ENCODE peak calls at places on chromosomes 4 and X, in eight cellular contexts. B is effector memory CD4-positive, alpha-beta T cell; D is mammary epithelial cell; T is CD8-positive, alpha-beta memory T cell; G is H9; J is fibroblast of lung; H is uterus; A is substantia nigra. W is an unnamed sample.

GRCh38 chr4:150283689-150284088 is 205.4 kb downstream of the DCLK2 start:
- DNase-seq in B (no peak), D (peak; percentile 30), T (no peak), G (no peak), J (peak; percentile 96), H (no peak), A (no peak), W (no peak)

GRCh38 chr4:6492027-6492590 is 19.7 kb upstream of the PPP2R2C start:
- DNase-seq in B (no peak), D (no peak), T (no peak), G (peak; percentile 15), J (no peak), H (no peak), A (no peak), W (no peak)

GRCh38 chrX:16739574-16739973 is 20.2 kb downstream of the SYAP1 start:
- DNase-seq in B (no peak), D (no peak), T (no peak), G (no peak), J (no peak), H (no peak), A (no peak), W (no peak)

GRCh38 chr4:177190995-177191568 is 118.6 kb upstream of the NEIL3 start:
- DNase-seq in B (no peak), D (peak; percentile 10), T (no peak), G (no peak), J (no peak), H (no peak), A (no peak), W (peak; percentile 29)

GRCh38 chr4:6688879-6689505 is 4.7 kb upstream of the S100P start:
- DNase-seq in B (peak; percentile 68), D (peak; percentile 93), T (peak; percentile 65), G (peak; percentile 81), J (peak; percentile 82), H (no peak), A (no peak), W (peak; percentile 94)

GRCh38 chrX:131977619-131978018 is 45.5 kb upstream of the STK26 start:
- DNase-seq in B (no peak), D (no peak), T (no peak), G (no peak), J (no peak), H (no peak), A (no peak), W (no peak)

GRCh38 chr4:7876096-7876993 is 63.3 kb downstream of the AFAP1 start:
- DNase-seq in B (no peak), D (peak; percentile 66), T (no peak), G (peak; percentile 72), J (peak; percentile 62), H (no peak), A (no peak), W (no peak)

GRCh38 chr4:154332681-154333421 is 158.7 kb downstream of the DCHS2 start:
- DNase-seq in B (peak; percentile 1), D (no peak), T (peak; percentile 54), G (peak; percentile 88), J (peak; percentile 20), H (peak; percentile 41), A (peak; percentile 52), W (peak; percentile 6)

DNA sequence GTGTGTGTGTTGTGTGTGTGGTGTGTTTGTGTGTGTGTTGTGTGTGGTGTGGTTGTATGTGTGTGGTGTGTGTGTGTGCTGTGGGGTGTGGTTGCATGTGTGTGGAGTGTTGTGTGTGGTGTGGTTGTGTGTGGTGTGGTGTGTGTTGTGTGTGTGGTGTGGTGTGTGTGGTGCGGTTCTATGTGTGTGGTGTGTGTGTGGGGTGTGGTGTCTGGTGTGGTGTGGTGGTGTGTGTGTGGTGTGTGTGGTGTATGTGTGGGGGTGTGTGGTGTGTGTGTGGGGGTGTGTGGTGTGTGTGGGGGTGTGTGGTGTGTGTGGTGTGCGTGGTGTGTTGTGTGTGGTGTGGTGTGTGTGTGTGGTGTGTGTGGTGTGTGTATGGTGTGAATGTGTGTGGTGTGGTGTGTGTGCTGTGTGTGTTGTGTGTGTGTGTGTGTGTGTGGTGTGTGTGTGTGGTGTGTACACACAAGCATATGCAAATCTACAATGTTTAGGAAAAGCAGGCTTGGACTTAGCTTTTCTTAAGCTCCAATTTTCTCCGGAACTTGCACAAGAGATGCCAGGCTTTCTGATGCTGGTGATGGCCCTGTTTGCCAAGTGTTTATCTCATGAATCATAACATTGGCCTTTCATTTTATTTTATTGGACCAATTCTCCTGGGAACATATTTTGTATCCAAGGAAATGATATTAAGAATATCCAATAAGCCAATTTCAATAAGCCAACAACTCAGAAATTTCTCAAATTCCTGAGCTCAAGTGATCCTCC is 148.7 kb downstream of the SPATA18 start:
- DNase-seq in B (no peak), D (peak; percentile 20), T (no peak), G (no peak), J (peak; percentile 21), H (no peak), A (no peak), W (peak; percentile 63)
- H3K27ac ChIP-seq in B (no peak overlapping the region), D (no peak overlapping the region), T (no peak overlapping the region), G (no peak overlapping the region), J (no peak overlapping the region), H (no peak overlapping the region), A (no peak overlapping the region), W (no peak overlapping the region)

DNA sequence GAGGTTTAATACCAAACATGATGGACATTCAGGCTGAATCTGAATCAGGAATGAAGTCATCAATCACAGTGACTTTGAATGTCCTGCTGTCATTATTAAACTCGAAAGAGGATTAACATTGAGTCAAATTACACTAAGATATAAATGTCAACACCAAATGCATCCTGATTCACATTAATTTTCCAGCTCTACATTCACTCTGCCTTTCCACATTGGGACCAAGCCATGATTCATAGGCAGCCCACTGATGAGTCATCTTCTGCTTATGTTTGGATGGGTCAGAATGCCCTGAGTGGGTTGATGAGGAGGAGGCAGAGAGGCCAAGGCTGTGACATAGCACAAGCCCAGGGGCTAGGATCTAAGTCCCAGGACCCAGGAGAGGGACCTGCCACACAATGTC is 247.6 kb upstream of the RPS6KA3 start:
- DNase-seq in B (no peak), D (peak; percentile 76), T (no peak), G (no peak), J (peak; percentile 67), H (no peak), A (no peak), W (peak; percentile 64)
- H3K27ac ChIP-seq in B (no peak overlapping the region), D (peak overlapping the region; percentile 79), T (no peak overlapping the region), G (no peak overlapping the region), J (peak overlapping the region; percentile 3), H (no peak overlapping the region), A (no peak overlapping the region), W (no peak overlapping the region)

DNA sequence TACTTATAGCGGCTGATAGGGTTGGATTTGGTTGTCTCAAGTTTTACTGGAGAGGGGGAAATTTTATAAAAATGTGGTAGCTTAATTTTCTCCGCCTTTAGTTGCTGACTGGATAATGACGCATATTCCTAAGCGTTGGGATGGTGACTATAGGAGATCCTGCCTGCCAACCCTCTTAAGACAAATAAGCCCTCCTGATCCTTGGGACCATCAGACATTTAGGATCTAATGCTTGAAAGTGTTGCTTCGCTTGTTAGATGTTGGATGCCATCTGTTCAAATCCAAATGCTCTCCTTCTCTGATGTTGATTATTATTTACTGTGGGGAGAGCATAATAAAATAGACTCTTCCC is 2.2 kb downstream of the RAPGEF2 start:
- DNase-seq in B (no peak), D (peak; percentile 61), T (no peak), G (no peak), J (peak; percentile 40), H (no peak), A (no peak), W (no peak)
- H3K27ac ChIP-seq in B (no peak overlapping the region), D (peak overlapping the region; percentile 76), T (peak overlapping the region; percentile 58), G (no peak overlapping the region), J (peak overlapping the region; percentile 85), H (peak overlapping the region; percentile 88), A (no peak overlapping the region), W (peak overlapping the region; percentile 5)

DNA sequence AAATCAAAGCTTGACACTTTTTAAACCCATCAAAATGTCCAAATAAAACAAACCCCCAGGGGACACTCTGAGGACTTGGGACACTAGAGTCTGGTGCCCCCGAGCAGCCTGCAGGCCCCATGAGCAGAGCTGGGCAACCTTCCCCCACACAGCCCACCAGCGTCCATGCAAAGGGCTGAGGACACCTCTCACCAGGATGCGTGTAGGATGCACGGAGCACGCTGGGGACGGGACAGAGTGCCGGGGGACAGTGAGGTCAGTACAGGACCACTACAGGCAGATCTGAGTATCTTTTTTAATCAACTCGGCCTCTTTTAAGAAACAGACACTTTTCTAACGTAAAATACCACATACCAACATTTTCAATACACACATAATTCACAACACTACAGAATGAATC is 6.9 kb downstream of the GAK start:
- DNase-seq in B (no peak), D (no peak), T (no peak), G (no peak), J (no peak), H (no peak), A (no peak), W (no peak)
- H3K27ac ChIP-seq in B (no peak overlapping the region), D (no peak overlapping the region), T (no peak overlapping the region), G (no peak overlapping the region), J (no peak overlapping the region), H (peak overlapping the region; percentile 33), A (no peak overlapping the region), W (peak overlapping the region; percentile 64)

DNA sequence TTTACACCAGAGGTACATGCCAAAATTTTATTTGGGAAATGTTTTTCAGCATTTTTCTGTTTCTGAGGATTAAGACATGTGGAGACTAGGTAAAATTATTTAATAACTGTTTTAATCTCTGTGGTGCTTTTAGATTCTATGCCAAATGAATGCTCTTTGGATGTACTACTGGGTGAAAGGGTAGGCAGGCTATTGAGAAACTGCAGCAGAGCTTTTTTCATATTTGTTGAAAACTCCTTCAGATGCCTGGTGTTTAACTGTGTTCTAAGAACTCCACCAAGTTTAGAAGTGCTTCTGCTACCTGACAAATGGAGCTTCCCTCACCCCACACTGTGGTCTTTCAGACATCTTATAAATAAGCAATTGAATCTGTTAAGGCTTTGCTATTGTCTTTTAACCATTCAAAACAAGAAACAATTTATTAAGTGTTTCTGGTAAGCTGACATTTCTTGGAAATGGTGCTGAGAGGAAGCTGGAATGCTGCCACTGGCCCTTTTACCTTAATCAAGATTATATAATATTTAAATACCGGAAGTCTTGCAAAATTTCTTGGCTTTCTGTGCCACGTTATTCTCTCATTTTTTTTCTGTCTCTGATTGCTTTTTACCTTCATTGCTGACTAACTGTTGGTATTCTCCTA is 51.2 kb upstream of the CYSLTR1 start:
- DNase-seq in B (no peak), D (no peak), T (no peak), G (no peak), J (no peak), H (no peak), A (no peak), W (no peak)
- H3K27ac ChIP-seq in B (no peak overlapping the region), D (no peak overlapping the region), T (no peak overlapping the region), G (no peak overlapping the region), J (no peak overlapping the region), H (peak overlapping the region; percentile 21), A (no peak overlapping the region), W (no peak overlapping the region)

W was measured in foreskin keratinocyte.